ENCODE peak calls at places on chromosome 10, in ten cellular contexts. T is H9; Q is neural progenitor cell; M is colonic mucosa; E is BE2C; Y is adrenal gland; X is GM23338; I is heart right ventricle; P is transverse colon; C is CD4-positive, alpha-beta memory T cell. V is an unnamed sample. For H3K27me3 and H3K4me1, the result is how much of the 10 kb centered on the place peaks cover.

GRCh38 chr10:62093863-62094291 is 174.8 kb downstream of the RTKN2 start:
- DNase-seq in X (no peak), Y (no peak), P (no peak), C (no peak), I (no peak), T (no peak), Q (no peak), M (peak), E (no peak), V (no peak)

GRCh38 chr10:44859546-44860285 is 51.4 kb upstream of the TMEM72 start:
- DNase-seq in P (no peak), C (no peak), T (no peak), E (no peak), Q (no peak), I (no peak), M (no peak), Y (no peak), X (no peak), V (no peak)

GRCh38 chr10:120543291-120543690 is 86.3 kb downstream of the PLPP4 start:
- DNase-seq in P (no peak), X (no peak), C (no peak), Q (no peak), E (no peak), I (no peak), Y (no peak), M (no peak), T (no peak), V (no peak)

GRCh38 chr10:317219-317868 is 182.1 kb downstream of the ZMYND11 start:
- DNase-seq in Q (no peak), Y (no peak), T (no peak), I (peak), C (peak), P (peak), M (peak), X (no peak), E (no peak), V (peak)

GRCh38 chr10:24324651-24325050 is 115.7 kb downstream of the KIAA1217 start:
- DNase-seq in M (no peak), I (no peak), P (no peak), Y (no peak), E (no peak), T (no peak), C (no peak), X (no peak), Q (no peak), V (no peak)

GRCh38 chr10:29554660-29555059 is 80.1 kb downstream of the SVIL start:
- DNase-seq in M (no peak), X (peak), Y (no peak), I (no peak), P (no peak), E (no peak), Q (peak), T (no peak), C (no peak), V (peak)

GRCh38 chr10:62502995-62503613 is 128.9 kb downstream of the ZNF365 start:
- DNase-seq in Y (no peak), M (no peak), Q (no peak), E (no peak), P (no peak), I (no peak), T (no peak), C (no peak), X (no peak), V (no peak)

GRCh38 chr10:22713853-22714523 is 390 bp downstream of the PIP4K2A start:
- DNase-seq in T (peak), P (peak), E (no peak), I (peak), X (peak), Y (peak), Q (peak), C (no peak), M (peak), V (peak)

GRCh38 chr10:113381906-113382562 is 170.8 kb upstream of the HABP2 start:
- DNase-seq in T (no peak), X (no peak), E (no peak), M (no peak), C (peak), I (no peak), Y (peak), P (no peak), Q (no peak), V (no peak)

GRCh38 chr10:119029613-119030420 is at the start of gene NANOS1:
- DNase-seq in Q (peak), X (peak), E (peak), M (no peak), I (no peak), C (no peak), Y (no peak), P (no peak), T (peak), V (peak)

GRCh38 chr10:33052476-33052875 is 94.4 kb upstream of the ITGB1 start:
- DNase-seq in Y (no peak), Q (no peak), I (no peak), P (no peak), X (no peak), T (no peak), C (no peak), M (no peak), E (no peak), V (no peak)

GRCh38 chr10:78179886-78180285 is 146.2 kb downstream of the RPS24 start:
- DNase-seq in X (no peak), M (no peak), C (no peak), I (no peak), E (no peak), T (no peak), Q (no peak), P (no peak), Y (no peak), V (no peak)

GRCh38 chr10:121084675-121085070 is 233.5 kb downstream of the WDR11 start:
- DNase-seq in C (no peak), I (no peak), P (no peak), T (no peak), M (no peak), Y (no peak), X (no peak), Q (no peak), E (no peak), V (no peak)

GRCh38 chr10:6567203-6567703 is 12.8 kb downstream of the PRKCQ start:
- DNase-seq in T (no peak), Q (no peak), E (no peak), P (no peak), C (no peak), I (no peak), M (no peak), Y (no peak), X (no peak), V (no peak)

GRCh38 chr10:6563720-6564119 is 16.4 kb downstream of the PRKCQ start:
- DNase-seq in C (no peak), E (no peak), I (no peak), Y (no peak), P (no peak), M (no peak), X (no peak), T (no peak), Q (no peak), V (no peak)

GRCh38 chr10:6567894-6568293 is 12.2 kb downstream of the PRKCQ start:
- DNase-seq in Y (no peak), C (no peak), M (no peak), X (no peak), T (no peak), Q (no peak), I (no peak), P (no peak), E (no peak), V (no peak)

GRCh38 chr10:6564367-6564766 is 15.7 kb downstream of the PRKCQ start:
- DNase-seq in I (no peak), C (no peak), Q (no peak), Y (no peak), M (no peak), T (no peak), P (no peak), E (no peak), X (no peak), V (no peak)

DNA sequence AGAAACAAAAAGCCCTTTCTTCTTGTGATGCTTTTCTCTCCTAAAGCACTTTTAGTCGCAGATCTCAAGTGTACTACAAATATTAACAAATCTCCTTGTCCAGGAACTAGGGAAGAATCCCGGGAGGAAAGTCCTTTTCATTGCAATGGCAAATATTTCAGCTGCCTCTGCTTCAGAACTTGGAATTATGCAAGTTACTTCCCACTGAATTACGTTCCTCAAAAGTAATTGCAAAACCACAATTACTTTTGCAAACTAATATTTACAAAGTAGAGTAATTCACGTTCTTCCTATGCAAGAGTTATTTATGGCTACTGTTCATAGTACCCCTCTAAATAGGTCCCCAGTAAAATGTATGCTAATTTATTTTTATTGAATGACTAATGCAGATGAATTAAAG is 14.5 kb downstream of the PRKCQ start:
- DNase-seq in T (no peak), X (no peak), I (no peak), M (no peak), Q (no peak), P (no peak), Y (no peak), E (no peak), C (no peak), V (no peak)
- H3K27me3 ChIP-seq in T (under half), X (under half), I (under half), M (under half), Q (under half), P (under half), Y (under half), E (under half), C (under half), V (under half)

DNA sequence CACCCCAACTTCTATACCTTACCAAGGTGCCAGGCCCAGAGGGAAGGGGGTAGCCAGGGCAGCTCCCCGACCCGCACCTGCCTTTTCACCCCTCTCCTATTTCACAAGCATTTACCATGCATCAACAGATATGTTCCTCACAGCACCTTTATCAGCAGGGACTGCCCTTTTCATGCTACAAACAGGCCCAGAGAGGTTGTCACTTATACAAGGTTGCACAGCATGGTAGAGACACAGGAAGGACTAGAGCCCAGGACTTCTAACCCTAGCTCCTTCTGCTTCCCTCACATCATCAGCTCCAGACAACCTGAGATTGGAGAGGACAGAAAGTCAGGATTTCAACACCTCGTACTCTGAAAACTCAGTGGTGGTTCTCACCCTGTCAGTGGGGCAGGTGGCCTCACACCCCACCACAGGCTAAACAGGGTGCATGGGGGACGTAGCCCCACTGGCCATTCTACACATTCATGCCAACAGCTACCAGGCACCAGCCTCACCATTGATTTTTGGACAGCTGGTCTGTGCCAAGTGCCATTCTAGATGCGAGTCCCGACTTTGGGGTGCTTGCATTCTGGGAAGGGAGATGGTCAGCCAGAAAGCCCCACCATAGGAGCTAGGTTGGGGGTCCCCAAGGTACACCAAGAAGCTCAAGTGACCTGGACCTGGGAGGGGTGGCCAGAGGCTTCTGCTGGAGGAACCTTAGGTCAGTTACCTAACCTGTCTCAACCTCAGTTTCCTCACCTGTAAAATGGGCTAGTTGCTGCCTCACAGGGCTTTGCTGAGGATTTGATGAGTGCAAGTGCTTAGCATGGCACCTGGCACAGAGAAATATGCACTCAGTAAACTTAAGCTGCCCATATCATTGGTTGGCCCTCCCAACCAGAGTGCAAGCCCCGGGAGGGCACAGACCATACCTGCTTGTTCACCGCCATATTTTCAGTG is 38.4 kb downstream of the CHST3 start:
- DNase-seq in X (no peak), Y (no peak), Q (no peak), C (no peak), E (no peak), P (no peak), I (no peak), M (no peak), T (no peak), V (no peak)
- H3K4me1 ChIP-seq in X (under half), Y (half or more), Q (under half), C (under half), E (under half), P (under half), I (half or more), M (under half), T (under half), V (under half)

GRCh38 chr10:123888751-123889150 is 2.9 kb downstream of the CPXM2 start:
- DNase-seq in C (no peak), Q (no peak), Y (no peak), M (no peak), X (no peak), P (no peak), E (no peak), I (no peak), T (no peak), V (no peak)

GRCh38 chr10:123891147-123892011 is at the start of gene CPXM2:
- DNase-seq in E (no peak), Y (peak), M (peak), P (no peak), X (peak), T (peak), Q (peak), C (no peak), I (peak), V (peak)

GRCh38 chr10:123890761-123891146 is 853 bp downstream of the CPXM2 start:
- DNase-seq in Q (no peak), X (no peak), P (no peak), C (no peak), Y (no peak), I (no peak), T (no peak), E (no peak), M (no peak), V (no peak)

GRCh38 chr10:123890246-123890645 is 1.4 kb downstream of the CPXM2 start:
- DNase-seq in Y (no peak), E (no peak), M (no peak), C (no peak), Q (no peak), X (no peak), P (no peak), T (no peak), I (no peak), V (no peak)

GRCh38 chr10:123889821-123890220 is 1.8 kb downstream of the CPXM2 start:
- DNase-seq in Q (no peak), M (no peak), Y (no peak), C (no peak), X (no peak), P (no peak), T (no peak), E (no peak), I (no peak), V (no peak)
- H3K27me3 ChIP-seq in Q (half or more), M (under half), Y (under half), C (under half), X (under half), P (under half), T (under half), E (under half), I (under half), V (under half)

GRCh38 chr10:69338547-69339450 is 60.5 kb downstream of the HK1 start:
- DNase-seq in Q (no peak), P (no peak), I (no peak), X (no peak), T (no peak), Y (no peak), M (no peak), C (no peak), E (no peak), V (no peak)
- H3K4me1 ChIP-seq in Q (under half), P (under half), I (half or more), X (half or more), T (under half), Y (half or more), M (under half), C (half or more), E (under half), V (under half)